ENCODE peak calls at places on chromosomes 13 and 19, in eight cellular contexts. Y is activated naive CD4-positive, alpha-beta T cell; K is stimulated activated CD4-positive, alpha-beta T cell treated with anti-CD3 and anti-CD28 coated beads, Interleukin-4, amount 100 ng/mL, for 24 hours; I is small intestine; J is mesendoderm; X is osteocyte; G is psoas muscle; D is fibroblast of gingiva. Z is an unnamed sample.

GRCh38 chr13:48108106-48108505 is 13.2 kb upstream of the MED4 start:
- DNase-seq in Y (no peak), K (no peak), I (no peak), J (no peak), X (no peak), G (no peak), D (no peak), Z (no peak)

GRCh38 chr19:51566489-51567100 is 4.5 kb upstream of the ZNF175 start:
- DNase-seq in Y (no peak), K (no peak), I (no peak), J (no peak), X (no peak), G (no peak), D (no peak), Z (no peak)

GRCh38 chr13:75359266-75359665 is 122.7 kb downstream of the TBC1D4 start:
- DNase-seq in Y (no peak), K (no peak), I (no peak), J (peak), X (no peak), G (no peak), D (peak), Z (no peak)

GRCh38 chr19:34173145-34173956 is 1.0 kb downstream of the LSM14A start:
- DNase-seq in Y (no peak), K (peak), I (peak), J (peak), X (peak), G (peak), D (peak), Z (no peak)

GRCh38 chr19:30622276-30622675 is 250.1 kb downstream of the ZNF536 start:
- DNase-seq in Y (no peak), K (no peak), I (no peak), J (no peak), X (no peak), G (no peak), D (no peak), Z (no peak)

GRCh38 chr19:18995804-18996241 is 37.5 kb downstream of the SUGP2 start:
- DNase-seq in Y (no peak), K (peak), I (peak), J (peak), X (peak), G (peak), D (peak), Z (peak)

GRCh38 chr19:35216026-35216832 is 12.3 kb downstream of the FAM187B start:
- DNase-seq in Y (no peak), K (no peak), I (no peak), J (no peak), X (no peak), G (no peak), D (no peak), Z (no peak)

GRCh38 chr13:71864981-71865857 is 1.8 kb downstream of the DACH1 start:
- DNase-seq in Y (no peak), K (no peak), I (peak), J (peak), X (peak), G (peak), D (no peak), Z (no peak)

GRCh38 chr13:26458196-26458734 is 99.2 kb upstream of the WASF3 start:
- DNase-seq in Y (no peak), K (no peak), I (no peak), J (no peak), X (peak), G (no peak), D (no peak), Z (no peak)

GRCh38 chr13:73657821-73658540 is 476.2 kb downstream of the KLF12 start:
- DNase-seq in Y (no peak), K (no peak), I (no peak), J (peak), X (no peak), G (peak), D (peak), Z (no peak)

GRCh38 chr19:34837262-34837661 is 64.2 kb upstream of the ZNF599 start:
- DNase-seq in Y (no peak), K (no peak), I (peak), J (peak), X (peak), G (peak), D (no peak), Z (no peak)

GRCh38 chr13:60700994-60701393 is 304.0 kb downstream of the TDRD3 start:
- DNase-seq in Y (no peak), K (no peak), I (no peak), J (no peak), X (no peak), G (no peak), D (no peak), Z (no peak)

GRCh38 chr13:110774051-110774450 is 60.6 kb downstream of the ING1 start:
- DNase-seq in Y (no peak), K (no peak), I (no peak), J (no peak), X (no peak), G (no peak), D (no peak), Z (no peak)

GRCh38 chr13:45356966-45357689 is 16.1 kb upstream of the TPT1 start:
- DNase-seq in Y (no peak), K (no peak), I (no peak), J (no peak), X (no peak), G (no peak), D (no peak), Z (no peak)